ENCODE peak calls at places on chromosomes 12 and 14, in eight cellular contexts. One of them, this sample, is unnamed.

GRCh38 chr12:120724720-120725119 is 906 bp upstream of the ACADS start:
- DNase-seq in natural killer cell: no peak
- DNase-seq in transverse colon: no peak
- DNase-seq in KBM-7: no peak
- DNase-seq in GM04504: no peak
- DNase-seq in T-helper 9 cell: no peak
- DNase-seq in GM03348: no peak
- DNase-seq in stimulated activated CD8-positive, alpha-beta memory T cell treated with anti-CD3 and anti-CD28 coated beads, Interleukin-4, amount 100 ng/mL, for 24 hours: no peak
- DNase-seq in this sample: no peak

GRCh38 chr12:2739832-2740641 is 54.7 kb upstream of the FKBP4 start:
- DNase-seq in stimulated activated CD8-positive, alpha-beta memory T cell treated with anti-CD3 and anti-CD28 coated beads, Interleukin-4, amount 100 ng/mL, for 24 hours: no peak
- DNase-seq in GM04504: peak
- DNase-seq in transverse colon: peak
- DNase-seq in natural killer cell: no peak
- DNase-seq in GM03348: peak
- DNase-seq in KBM-7: peak
- DNase-seq in T-helper 9 cell: no peak
- DNase-seq in this sample: no peak

GRCh38 chr14:68695326-68695768 is 97.5 kb downstream of the ZFP36L1 start:
- DNase-seq in T-helper 9 cell: no peak
- DNase-seq in natural killer cell: peak
- DNase-seq in stimulated activated CD8-positive, alpha-beta memory T cell treated with anti-CD3 and anti-CD28 coated beads, Interleukin-4, amount 100 ng/mL, for 24 hours: peak
- DNase-seq in GM03348: peak
- DNase-seq in KBM-7: no peak
- DNase-seq in GM04504: peak
- DNase-seq in transverse colon: no peak
- DNase-seq in this sample: no peak

GRCh38 chr12:484096-484495 is 24.4 kb downstream of the B4GALNT3 start:
- DNase-seq in GM03348: no peak
- DNase-seq in T-helper 9 cell: no peak
- DNase-seq in GM04504: no peak
- DNase-seq in stimulated activated CD8-positive, alpha-beta memory T cell treated with anti-CD3 and anti-CD28 coated beads, Interleukin-4, amount 100 ng/mL, for 24 hours: no peak
- DNase-seq in transverse colon: no peak
- DNase-seq in natural killer cell: no peak
- DNase-seq in KBM-7: no peak
- DNase-seq in this sample: no peak

GRCh38 chr12:1781770-1782169 is 38.6 kb upstream of the LRTM2 start:
- DNase-seq in GM03348: no peak
- DNase-seq in T-helper 9 cell: no peak
- DNase-seq in transverse colon: no peak
- DNase-seq in natural killer cell: no peak
- DNase-seq in GM04504: no peak
- DNase-seq in KBM-7: no peak
- DNase-seq in stimulated activated CD8-positive, alpha-beta memory T cell treated with anti-CD3 and anti-CD28 coated beads, Interleukin-4, amount 100 ng/mL, for 24 hours: no peak
- DNase-seq in this sample: no peak

GRCh38 chr12:76018672-76019071 is 12.9 kb downstream of the PHLDA1 start:
- DNase-seq in KBM-7: no peak
- DNase-seq in natural killer cell: no peak
- DNase-seq in GM03348: no peak
- DNase-seq in GM04504: no peak
- DNase-seq in stimulated activated CD8-positive, alpha-beta memory T cell treated with anti-CD3 and anti-CD28 coated beads, Interleukin-4, amount 100 ng/mL, for 24 hours: no peak
- DNase-seq in T-helper 9 cell: no peak
- DNase-seq in transverse colon: no peak
- DNase-seq in this sample: no peak

GRCh38 chr14:100529561-100530031 is 57.6 kb downstream of the BEGAIN start:
- DNase-seq in natural killer cell: peak
- DNase-seq in stimulated activated CD8-positive, alpha-beta memory T cell treated with anti-CD3 and anti-CD28 coated beads, Interleukin-4, amount 100 ng/mL, for 24 hours: no peak
- DNase-seq in GM03348: peak
- DNase-seq in T-helper 9 cell: no peak
- DNase-seq in GM04504: no peak
- DNase-seq in transverse colon: no peak
- DNase-seq in KBM-7: no peak
- DNase-seq in this sample: peak

GRCh38 chr12:96046543-96047137 is 11.3 kb upstream of the LTA4H start:
- DNase-seq in stimulated activated CD8-positive, alpha-beta memory T cell treated with anti-CD3 and anti-CD28 coated beads, Interleukin-4, amount 100 ng/mL, for 24 hours: no peak
- DNase-seq in T-helper 9 cell: no peak
- DNase-seq in GM03348: no peak
- DNase-seq in KBM-7: no peak
- DNase-seq in GM04504: no peak
- DNase-seq in transverse colon: no peak
- DNase-seq in natural killer cell: no peak
- DNase-seq in this sample: no peak

GRCh38 chr12:113905829-113906228 is 60.3 kb downstream of the RBM19 start:
- DNase-seq in GM04504: no peak
- DNase-seq in GM03348: no peak
- DNase-seq in natural killer cell: no peak
- DNase-seq in stimulated activated CD8-positive, alpha-beta memory T cell treated with anti-CD3 and anti-CD28 coated beads, Interleukin-4, amount 100 ng/mL, for 24 hours: no peak
- DNase-seq in KBM-7: no peak
- DNase-seq in transverse colon: no peak
- DNase-seq in T-helper 9 cell: no peak
- DNase-seq in this sample: no peak

GRCh38 chr12:132404956-132405741 is 75.8 kb upstream of the GALNT9 start:
- DNase-seq in stimulated activated CD8-positive, alpha-beta memory T cell treated with anti-CD3 and anti-CD28 coated beads, Interleukin-4, amount 100 ng/mL, for 24 hours: no peak
- DNase-seq in GM04504: no peak
- DNase-seq in natural killer cell: no peak
- DNase-seq in transverse colon: no peak
- DNase-seq in GM03348: no peak
- DNase-seq in T-helper 9 cell: no peak
- DNase-seq in KBM-7: no peak
- DNase-seq in this sample: no peak